ENCODE peak calls at places on chromosomes 2 and 18, in five cellular contexts. R, D, F, H and B are unnamed samples.

GRCh38 chr2:98463551-98463971 is 18.9 kb downstream of the INPP4A start:
- DNase-seq in D (no peak), F (no peak), H (no peak), R (no peak), B (no peak)

GRCh38 chr2:23637011-23637778 is 252.2 kb downstream of the KLHL29 start:
- DNase-seq in D (peak), F (no peak), R (peak), H (no peak), B (peak)

GRCh38 chr18:48866028-48866733 is 84.6 kb downstream of the SMAD7 start:
- DNase-seq in D (peak), R (peak), H (peak), F (peak), B (no peak)

GRCh38 chr2:46967990-46968647 is 52.5 kb upstream of the MCFD2 start:
- DNase-seq in R (peak), F (peak), D (peak), H (peak), B (peak)

GRCh38 chr2:53497020-53497419 is 270.6 kb upstream of the CHAC2 start:
- DNase-seq in H (no peak), F (no peak), D (no peak), R (no peak), B (no peak)

GRCh38 chr2:149686677-149687427 is 99.3 kb upstream of the MMADHC start:
- DNase-seq in D (no peak), R (no peak), F (no peak), H (no peak), B (no peak)

GRCh38 chr2:226799976-226800940 is 638 bp upstream of the IRS1 start:
- DNase-seq in R (peak), D (peak), F (no peak), H (peak), B (no peak)

GRCh38 chr2:219496781-219497494 is 1.8 kb upstream of the GMPPA start:
- DNase-seq in H (no peak), R (peak), F (no peak), D (no peak), B (no peak)

GRCh38 chr2:234579231-234579962 is 82.5 kb upstream of the ARL4C start:
- DNase-seq in H (no peak), F (no peak), R (no peak), D (peak), B (no peak)

GRCh38 chr2:160096414-160096813 is 34.0 kb upstream of the PLA2R1 start:
- DNase-seq in H (no peak), R (no peak), F (no peak), D (no peak), B (no peak)

GRCh38 chr2:19238440-19238839 is 120.0 kb downstream of the OSR1 start:
- DNase-seq in D (no peak), H (no peak), F (no peak), R (no peak), B (no peak)

GRCh38 chr18:22466608-22467390 is 49.1 kb upstream of the CTAGE1 start:
- DNase-seq in R (peak), H (no peak), D (peak), F (no peak), B (peak)

GRCh38 chr2:71749671-71750101 is 296.3 kb downstream of the DYSF start:
- DNase-seq in R (no peak), H (no peak), F (no peak), D (peak), B (peak)

GRCh38 chr2:238387376-238387775 is 39.4 kb upstream of the ASB1 start:
- DNase-seq in F (no peak), D (no peak), H (no peak), R (no peak), B (no peak)

GRCh38 chr2:75564713-75565369 is 4.1 kb upstream of the EVA1A start:
- DNase-seq in R (no peak), D (no peak), F (no peak), H (no peak), B (no peak)

GRCh38 chr2:156437272-156437671 is 1.1 kb downstream of the GPD2 start:
- DNase-seq in R (peak), F (peak), D (peak), H (peak), B (no peak)

GRCh38 chr18:48294894-48295585 is 114.1 kb downstream of the ZBTB7C start:
- DNase-seq in H (peak), D (no peak), R (peak), F (no peak), B (no peak)

GRCh38 chr18:55024568-55024967 is 65.3 kb upstream of the CCDC68 start:
- DNase-seq in F (no peak), H (no peak), D (peak), R (no peak), B (no peak)

GRCh38 chr2:16633632-16634430 is 31.8 kb downstream of the CYRIA start:
- DNase-seq in R (no peak), D (no peak), F (no peak), H (no peak), B (peak)

GRCh38 chr2:110903548-110903947 is 171.2 kb downstream of the ACOXL start:
- DNase-seq in D (no peak), R (no peak), F (no peak), H (peak), B (no peak)

GRCh38 chr18:73577365-73577764 is 570.3 kb downstream of the FBXO15 start:
- DNase-seq in D (peak), F (no peak), R (no peak), H (no peak), B (no peak)

GRCh38 chr2:240165638-240166037 is 25.2 kb upstream of the OTOS start:
- DNase-seq in H (no peak), D (no peak), R (peak), F (no peak), B (no peak)

GRCh38 chr2:204003276-204003985 is 66.9 kb downstream of the ICOS start:
- DNase-seq in D (no peak), R (no peak), H (peak), F (no peak), B (no peak)

GRCh38 chr2:30178618-30179404 is 32.0 kb downstream of the YPEL5 start:
- DNase-seq in D (peak), R (no peak), H (peak), F (no peak), B (no peak)